ENCODE peak calls at places on chromosomes 16 and 17, in nine cellular contexts. Q is CD4-positive, alpha-beta T cell; N is GM23248; F is OCI-M1; O is stimulated activated CD8-positive, alpha-beta memory T cell treated with anti-CD3 and anti-CD28 coated beads, Interleukin-2, amount 100 ng/mL, for 48 hours; M is skeletal muscle cell; H is PC-9; W is Peyer's patch; U is NCI-H1105. Z is an unnamed sample.
A peak's percentile ranks its signal among the peaks of the same experiment; 100 is the strongest.

GRCh38 chr16:84594725-84595038 is 23.2 kb downstream of the COTL1 start:
- DNase-seq in N (no peak), Q (no peak), H (no peak), M (no peak), O (no peak), W (no peak), F (no peak), U (no peak), Z (no peak)

GRCh38 chr17:3594056-3594810 is 15.0 kb downstream of the TRPV1 start:
- DNase-seq in O (no peak), H (no peak), W (no peak), U (no peak), Q (no peak), N (no peak), M (peak; percentile 80), F (no peak), Z (no peak)

GRCh38 chr16:83356266-83356665 is 451.5 kb upstream of the HSBP1 start:
- DNase-seq in W (no peak), O (no peak), N (peak; percentile 78), Q (no peak), H (no peak), M (no peak), U (peak; percentile 52), F (peak; percentile 47), Z (peak; percentile 46)

GRCh38 chr16:1834096-1834495 is 7.1 kb downstream of the FAHD1 start:
- DNase-seq in U (no peak), Q (no peak), F (no peak), W (no peak), M (no peak), H (no peak), O (no peak), N (no peak), Z (no peak)

GRCh38 chr17:48593126-48593829 is at the start of gene HOXB5:
- DNase-seq in H (no peak), U (peak; percentile 25), F (peak; percentile 73), W (peak; percentile 57), Q (no peak), N (peak; percentile 72), M (no peak), O (no peak), Z (no peak)

GRCh38 chr16:4351880-4352279 is 759 bp upstream of the PAM16 start:
- DNase-seq in O (no peak), U (no peak), Q (no peak), H (no peak), F (no peak), M (no peak), W (no peak), N (peak; percentile 69), Z (no peak)

GRCh38 chr17:68019336-68019674 is 16.2 kb upstream of the KPNA2 start:
- DNase-seq in N (no peak), Q (no peak), M (no peak), F (no peak), O (no peak), W (no peak), U (no peak), H (no peak), Z (no peak)

GRCh38 chr16:57541754-57542435 is 548 bp upstream of the ADGRG5 start:
- DNase-seq in H (no peak), O (no peak), F (no peak), W (no peak), M (no peak), Q (no peak), U (no peak), N (no peak), Z (no peak)

GRCh38 chr17:50261051-50261915 is 13.0 kb upstream of the TMEM92 start:
- DNase-seq in H (peak; percentile 13), W (peak; percentile 39), N (no peak), M (no peak), U (no peak), Q (no peak), F (no peak), O (no peak), Z (no peak)

GRCh38 chr17:62892870-62893338 is 73.1 kb upstream of the TANC2 start:
- DNase-seq in U (no peak), F (no peak), W (no peak), N (peak; percentile 87), Q (no peak), O (no peak), H (peak; percentile 95), M (peak; percentile 82), Z (no peak)

GRCh38 chr16:50940275-50940854 is 198.5 kb downstream of the CYLD start:
- DNase-seq in O (no peak), M (no peak), W (no peak), H (no peak), U (peak; percentile 73), F (no peak), Q (no peak), N (no peak), Z (peak; percentile 69)

GRCh38 chr16:66335704-66336329 is 30.7 kb upstream of the CDH5 start:
- DNase-seq in W (no peak), N (no peak), F (peak; percentile 17), Q (no peak), O (no peak), H (no peak), U (peak; percentile 73), M (peak; percentile 61), Z (peak; percentile 97)

GRCh38 chr16:22220714-22221113 is 14.6 kb downstream of the EEF2K start:
- DNase-seq in F (no peak), H (no peak), N (peak; percentile 16), W (no peak), O (no peak), Q (no peak), U (no peak), M (no peak), Z (no peak)

GRCh38 chr17:66562119-66562518 is 259.7 kb downstream of the PRKCA start:
- DNase-seq in H (no peak), U (no peak), O (no peak), F (no peak), M (no peak), N (no peak), Q (no peak), W (no peak), Z (no peak)

GRCh38 chr16:50273888-50274770 is 7.8 kb downstream of the ADCY7 start:
- DNase-seq in U (no peak), M (no peak), O (peak; percentile 36), W (peak; percentile 51), H (no peak), N (no peak), F (peak; percentile 11), Q (peak; percentile 58), Z (no peak)

GRCh38 chr17:81164464-81165245 is 652 bp upstream of the PVALEF start:
- DNase-seq in N (no peak), Q (no peak), M (no peak), O (no peak), F (no peak), W (no peak), U (no peak), H (no peak), Z (no peak)

GRCh38 chr17:75454193-75454592 is 2.2 kb upstream of the TMEM94 start:
- DNase-seq in O (no peak), U (no peak), W (no peak), Q (no peak), H (no peak), M (no peak), N (no peak), F (peak; percentile 23), Z (no peak)

GRCh38 chr17:66319226-66319625 is 16.8 kb downstream of the PRKCA start:
- DNase-seq in H (no peak), F (no peak), W (no peak), Q (no peak), N (no peak), O (no peak), U (no peak), M (no peak), Z (no peak)

GRCh38 chr17:27552467-27552779 is 78.6 kb upstream of the LGALS9 start:
- DNase-seq in U (no peak), O (no peak), F (no peak), W (no peak), H (peak; percentile 96), N (peak; percentile 79), Q (no peak), M (no peak), Z (no peak)

GRCh38 chr16:50473375-50473945 is 74.7 kb upstream of the NKD1 start:
- DNase-seq in O (no peak), F (no peak), N (peak; percentile 24), M (no peak), W (no peak), H (peak; percentile 52), U (no peak), Q (no peak), Z (no peak)

GRCh38 chr16:56420613-56421012 is 4.7 kb downstream of the AMFR start:
- DNase-seq in N (no peak), O (no peak), W (no peak), M (no peak), U (no peak), Q (no peak), F (no peak), H (no peak), Z (no peak)

GRCh38 chr16:78984887-78985464 is 615.6 kb downstream of the MAF start:
- DNase-seq in N (no peak), U (no peak), Q (no peak), F (no peak), M (no peak), O (no peak), H (no peak), W (no peak), Z (no peak)

GRCh38 chr17:29514792-29515191 is 52.0 kb downstream of the ABHD15 start:
- DNase-seq in W (no peak), F (no peak), N (peak; percentile 22), Q (no peak), H (no peak), O (no peak), M (no peak), U (no peak), Z (no peak)